ENCODE peak calls at places on chromosomes 11 and 22, in four cellular contexts. T is adrenal gland, U is K562, M is thoracic aorta. I is an unnamed sample. For H3K4me1, the result is how much of the 10 kb centered on the place peaks cover.

GRCh38 chr11:1153105-1153950 is 4.4 kb upstream of the MUC5AC start:
- DNase-seq in T (peak), U (no peak), M (no peak), I (no peak)

GRCh38 chr11:73210916-73211667 is 7.0 kb upstream of the P2RY2 start:
- DNase-seq in U (no peak), M (no peak), T (no peak), I (no peak)

GRCh38 chr11:100719362-100719761 is 32.3 kb downstream of the ARHGAP42 start:
- DNase-seq in M (no peak), U (no peak), T (no peak), I (no peak)

GRCh38 chr11:73217131-73217809 is 811 bp upstream of the P2RY2 start:
- DNase-seq in T (peak), M (no peak), U (no peak), I (no peak)

GRCh38 chr11:84558085-84558905 is 1068.8 kb downstream of the DLG2 start:
- DNase-seq in M (no peak), T (peak), U (peak), I (peak)

GRCh38 chr22:41446057-41446501 is 522 bp downstream of the TOB2 start:
- DNase-seq in T (no peak), M (no peak), U (no peak), I (peak)

GRCh38 chr11:15194671-15195415 is 80.1 kb downstream of the INSC start:
- DNase-seq in T (no peak), U (no peak), M (no peak), I (no peak)

GRCh38 chr11:130086627-130087026 is 16.9 kb downstream of the APLP2 start:
- DNase-seq in M (no peak), T (no peak), U (no peak), I (no peak)

GRCh38 chr11:20221546-20221945 is 61.3 kb upstream of the DBX1 start:
- DNase-seq in M (no peak), T (no peak), U (no peak), I (no peak)

GRCh38 chr11:126589492-126589803 is 234.0 kb downstream of the ST3GAL4 start:
- DNase-seq in U (no peak), M (no peak), T (no peak), I (no peak)

GRCh38 chr11:134357545-134357839 is 25.7 kb downstream of the GLB1L2 start:
- DNase-seq in U (no peak), M (no peak), T (no peak), I (no peak)

GRCh38 chr11:65214212-65214845 is 32.6 kb downstream of the CAPN1 start:
- DNase-seq in M (no peak), T (peak), U (peak), I (no peak)

GRCh38 chr11:75435571-75435925 is 2.5 kb upstream of the KLHL35 start:
- DNase-seq in U (no peak), T (no peak), M (no peak), I (no peak)

GRCh38 chr11:1048375-1049070 is 12.0 kb upstream of the MUC6 start:
- DNase-seq in M (no peak), U (no peak), T (no peak), I (no peak)

GRCh38 chr11:79486239-79486984 is 45.6 kb upstream of the TENM4 start:
- DNase-seq in M (no peak), T (no peak), U (no peak), I (no peak)

GRCh38 chr11:80873309-80873999 is 1432.6 kb upstream of the TENM4 start:
- DNase-seq in U (no peak), M (no peak), T (no peak), I (peak)

GRCh38 chr11:122176651-122177050 is 60.6 kb upstream of the BLID start:
- DNase-seq in U (no peak), T (no peak), M (no peak), I (no peak)
- H3K4me1 ChIP-seq in U (under half), T (under half), M (under half), I (half or more)

GRCh38 chr11:67645521-67646457 is 4.7 kb downstream of the ACY3 start:
- DNase-seq in U (no peak), T (no peak), M (no peak), I (no peak)

GRCh38 chr11:67642148-67642475 is 2.5 kb upstream of the TBX10 start:
- DNase-seq in M (no peak), T (no peak), U (no peak), I (no peak)

GRCh38 chr11:67644472-67645418 is 5.2 kb upstream of the TBX10 start:
- DNase-seq in U (peak), T (no peak), M (no peak), I (no peak)

GRCh38 chr11:67642490-67643120 is 3.0 kb upstream of the TBX10 start:
- DNase-seq in T (no peak), M (no peak), U (no peak), I (no peak)

DNA sequence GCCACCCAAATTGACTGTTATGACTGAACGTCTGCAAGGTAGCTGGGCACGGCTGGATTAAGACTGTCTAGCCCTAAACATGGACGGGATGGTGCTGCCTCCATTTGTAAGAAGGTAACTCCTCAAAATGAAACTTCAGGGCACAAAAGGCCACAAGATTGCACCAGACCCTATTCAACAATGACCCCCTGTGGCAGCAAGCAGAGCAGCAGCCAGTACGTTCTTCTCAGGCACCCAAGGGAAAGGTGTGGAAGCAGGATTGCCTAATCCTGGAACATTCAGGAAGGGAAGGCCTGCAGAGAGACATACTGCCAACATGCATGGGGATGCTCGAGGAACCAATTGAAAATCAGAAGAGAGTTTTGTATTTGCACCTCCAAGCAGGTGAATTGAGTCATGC is 4.5 kb upstream of the TBX10 start:
- DNase-seq in U (peak), M (no peak), T (no peak), I (no peak)
- TF ChIP-seq CTCF in U (peak), M (no peak), T (no peak), I (no peak)

GRCh38 chr22:49522582-49523373 is 304.9 kb downstream of the BRD1 start:
- DNase-seq in T (no peak), U (no peak), M (no peak), I (no peak)
- H3K4me1 ChIP-seq in T (under half), U (under half), M (under half), I (under half)

DNA sequence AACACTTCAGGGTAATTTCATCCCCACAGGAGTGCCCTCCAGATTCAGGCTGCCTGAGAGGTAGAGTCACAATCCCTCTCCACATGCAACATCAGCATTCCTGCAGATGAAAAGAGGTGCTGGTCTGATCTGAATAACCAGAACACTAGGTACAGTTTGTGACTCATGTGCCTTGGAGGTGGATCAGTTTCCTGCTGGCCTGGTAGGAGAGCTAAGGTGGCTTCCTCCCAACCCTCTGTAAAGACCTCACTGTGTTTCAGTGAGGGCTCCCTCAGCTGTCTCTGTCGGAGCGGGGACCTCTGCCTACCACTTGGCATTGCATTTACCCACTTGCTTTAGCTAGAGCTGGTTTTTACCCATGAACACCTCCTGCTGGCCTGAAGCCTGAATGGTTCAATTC is 7.6 kb downstream of the OR9G1 start:
- DNase-seq in M (no peak), U (no peak), T (no peak), I (no peak)
- TF ChIP-seq CTCF in M (no peak), U (no peak), T (no peak), I (no peak)

GRCh38 chr22:32723632-32724031 is 77.9 kb upstream of the TIMP3 start:
- DNase-seq in T (peak), U (no peak), M (no peak), I (no peak)
- H3K4me1 ChIP-seq in T (under half), U (under half), M (under half), I (under half)

GRCh38 chr22:25062378-25063095 is 110.0 kb downstream of the KIAA1671 start:
- DNase-seq in M (no peak), T (no peak), U (no peak), I (peak)

GRCh38 chr22:25061605-25062377 is 109.3 kb downstream of the KIAA1671 start:
- DNase-seq in U (no peak), T (no peak), M (no peak), I (peak)

GRCh38 chr22:25061134-25061533 is 108.6 kb downstream of the KIAA1671 start:
- DNase-seq in M (no peak), U (no peak), T (no peak), I (no peak)

GRCh38 chr22:25059438-25059837 is 106.9 kb downstream of the KIAA1671 start:
- DNase-seq in T (no peak), U (no peak), M (no peak), I (no peak)

GRCh38 chr22:25060522-25061071 is 108.1 kb downstream of the KIAA1671 start:
- DNase-seq in U (no peak), M (no peak), T (no peak), I (no peak)
- TF ChIP-seq CTCF in U (peak), M (peak), T (peak), I (peak)

GRCh38 chr22:45199723-45200122 is 36.0 kb downstream of the NUP50 start:
- DNase-seq in M (no peak), T (peak), U (no peak), I (no peak)
- H3K4me1 ChIP-seq in M (under half), T (under half), U (under half), I (under half)

I was measured in endothelial cell of umbilical vein.